ENCODE peak calls at places on chromosomes 6 and 20, in eight cellular contexts. One of them, this sample, is unnamed.

GRCh38 chr6:87407531-87407895 is 259 bp upstream of the CFAP206 start:
- DNase-seq in fibroblast of the aortic adventitia: peak
- DNase-seq in Panc1: peak
- DNase-seq in GM10248: peak
- DNase-seq in osteocyte: no peak
- DNase-seq in hepatocyte: peak
- DNase-seq in tibial nerve: no peak
- DNase-seq in cardiac fibroblast: peak
- DNase-seq in this sample: no peak

GRCh38 chr6:7112741-7113313 is 5.1 kb downstream of the RREB1 start:
- DNase-seq in fibroblast of the aortic adventitia: no peak
- DNase-seq in Panc1: no peak
- DNase-seq in GM10248: no peak
- DNase-seq in osteocyte: peak
- DNase-seq in hepatocyte: peak
- DNase-seq in tibial nerve: no peak
- DNase-seq in cardiac fibroblast: no peak
- DNase-seq in this sample: no peak

GRCh38 chr6:143136647-143137046 is 76.0 kb downstream of the AIG1 start:
- DNase-seq in fibroblast of the aortic adventitia: no peak
- DNase-seq in Panc1: no peak
- DNase-seq in GM10248: no peak
- DNase-seq in osteocyte: no peak
- DNase-seq in hepatocyte: no peak
- DNase-seq in tibial nerve: no peak
- DNase-seq in cardiac fibroblast: no peak
- DNase-seq in this sample: no peak

GRCh38 chr6:165439928-165440554 is 130.6 kb upstream of the C6orf118 start:
- DNase-seq in fibroblast of the aortic adventitia: peak
- DNase-seq in Panc1: peak
- DNase-seq in GM10248: peak
- DNase-seq in osteocyte: no peak
- DNase-seq in hepatocyte: peak
- DNase-seq in tibial nerve: no peak
- DNase-seq in cardiac fibroblast: peak
- DNase-seq in this sample: no peak

GRCh38 chr20:20360464-20360863 is 7.4 kb upstream of the INSM1 start:
- DNase-seq in fibroblast of the aortic adventitia: peak
- DNase-seq in Panc1: peak
- DNase-seq in GM10248: peak
- DNase-seq in osteocyte: no peak
- DNase-seq in hepatocyte: peak
- DNase-seq in tibial nerve: no peak
- DNase-seq in cardiac fibroblast: peak
- DNase-seq in this sample: peak

GRCh38 chr6:163955131-163955530 is 540.6 kb downstream of the QKI start:
- DNase-seq in fibroblast of the aortic adventitia: no peak
- DNase-seq in Panc1: no peak
- DNase-seq in GM10248: no peak
- DNase-seq in osteocyte: no peak
- DNase-seq in hepatocyte: no peak
- DNase-seq in tibial nerve: no peak
- DNase-seq in cardiac fibroblast: no peak
- DNase-seq in this sample: no peak

GRCh38 chr6:33826537-33826936 is 22.7 kb upstream of the MLN start:
- DNase-seq in fibroblast of the aortic adventitia: no peak
- DNase-seq in Panc1: no peak
- DNase-seq in GM10248: no peak
- DNase-seq in osteocyte: no peak
- DNase-seq in hepatocyte: no peak
- DNase-seq in tibial nerve: no peak
- DNase-seq in cardiac fibroblast: no peak
- DNase-seq in this sample: no peak

GRCh38 chr6:114170372-114170771 is 172.5 kb downstream of the HS3ST5 start:
- DNase-seq in fibroblast of the aortic adventitia: no peak
- DNase-seq in Panc1: no peak
- DNase-seq in GM10248: no peak
- DNase-seq in osteocyte: no peak
- DNase-seq in hepatocyte: no peak
- DNase-seq in tibial nerve: no peak
- DNase-seq in cardiac fibroblast: no peak
- DNase-seq in this sample: no peak

GRCh38 chr20:50788868-50789125 is 6.1 kb upstream of the BCAS4 start:
- DNase-seq in fibroblast of the aortic adventitia: peak
- DNase-seq in Panc1: no peak
- DNase-seq in GM10248: no peak
- DNase-seq in osteocyte: no peak
- DNase-seq in hepatocyte: no peak
- DNase-seq in tibial nerve: no peak
- DNase-seq in cardiac fibroblast: no peak
- DNase-seq in this sample: no peak

GRCh38 chr6:123655520-123656306 is 19.0 kb upstream of the TRDN start:
- DNase-seq in fibroblast of the aortic adventitia: peak
- DNase-seq in Panc1: no peak
- DNase-seq in GM10248: no peak
- DNase-seq in osteocyte: no peak
- DNase-seq in hepatocyte: no peak
- DNase-seq in tibial nerve: no peak
- DNase-seq in cardiac fibroblast: no peak
- DNase-seq in this sample: no peak

GRCh38 chr6:51753635-51754034 is 333.8 kb downstream of the PKHD1 start:
- DNase-seq in fibroblast of the aortic adventitia: no peak
- DNase-seq in Panc1: no peak
- DNase-seq in GM10248: peak
- DNase-seq in osteocyte: no peak
- DNase-seq in hepatocyte: peak
- DNase-seq in tibial nerve: no peak
- DNase-seq in cardiac fibroblast: no peak
- DNase-seq in this sample: peak
- TF ChIP-seq CTCF in fibroblast of the aortic adventitia: no peak
- TF ChIP-seq CTCF in Panc1: peak
- TF ChIP-seq CTCF in GM10248: peak
- TF ChIP-seq CTCF in osteocyte: peak
- TF ChIP-seq CTCF in hepatocyte: peak
- TF ChIP-seq CTCF in tibial nerve: no peak
- TF ChIP-seq CTCF in cardiac fibroblast: no peak
- TF ChIP-seq CTCF in this sample: peak

GRCh38 chr6:8219352-8219943 is 117.1 kb upstream of the EEF1E1 start:
- DNase-seq in fibroblast of the aortic adventitia: peak
- DNase-seq in Panc1: peak
- DNase-seq in GM10248: peak
- DNase-seq in osteocyte: no peak
- DNase-seq in hepatocyte: peak
- DNase-seq in tibial nerve: no peak
- DNase-seq in cardiac fibroblast: peak
- DNase-seq in this sample: peak
- TF ChIP-seq CTCF in fibroblast of the aortic adventitia: peak
- TF ChIP-seq CTCF in Panc1: peak
- TF ChIP-seq CTCF in GM10248: peak
- TF ChIP-seq CTCF in osteocyte: peak
- TF ChIP-seq CTCF in hepatocyte: peak
- TF ChIP-seq CTCF in tibial nerve: peak
- TF ChIP-seq CTCF in cardiac fibroblast: peak
- TF ChIP-seq CTCF in this sample: peak

GRCh38 chr20:25197173-25197869 is 1.8 kb downstream of the ENTPD6 start:
- DNase-seq in fibroblast of the aortic adventitia: no peak
- DNase-seq in Panc1: no peak
- DNase-seq in GM10248: peak
- DNase-seq in osteocyte: no peak
- DNase-seq in hepatocyte: no peak
- DNase-seq in tibial nerve: no peak
- DNase-seq in cardiac fibroblast: no peak
- DNase-seq in this sample: no peak

GRCh38 chr20:25195962-25196700 is 619 bp downstream of the ENTPD6 start:
- DNase-seq in fibroblast of the aortic adventitia: no peak
- DNase-seq in Panc1: no peak
- DNase-seq in GM10248: no peak
- DNase-seq in osteocyte: peak
- DNase-seq in hepatocyte: peak
- DNase-seq in tibial nerve: no peak
- DNase-seq in cardiac fibroblast: peak
- DNase-seq in this sample: peak

GRCh38 chr20:25194333-25194972 is 1.1 kb upstream of the ENTPD6 start:
- DNase-seq in fibroblast of the aortic adventitia: no peak
- DNase-seq in Panc1: no peak
- DNase-seq in GM10248: peak
- DNase-seq in osteocyte: no peak
- DNase-seq in hepatocyte: no peak
- DNase-seq in tibial nerve: no peak
- DNase-seq in cardiac fibroblast: no peak
- DNase-seq in this sample: no peak

GRCh38 chr20:25196701-25197120 is 1.2 kb downstream of the ENTPD6 start:
- DNase-seq in fibroblast of the aortic adventitia: no peak
- DNase-seq in Panc1: no peak
- DNase-seq in GM10248: peak
- DNase-seq in osteocyte: no peak
- DNase-seq in hepatocyte: no peak
- DNase-seq in tibial nerve: no peak
- DNase-seq in cardiac fibroblast: no peak
- DNase-seq in this sample: no peak

GRCh38 chr20:25195014-25195961 is at the start of gene ENTPD6:
- DNase-seq in fibroblast of the aortic adventitia: peak
- DNase-seq in Panc1: peak
- DNase-seq in GM10248: peak
- DNase-seq in osteocyte: peak
- DNase-seq in hepatocyte: peak
- DNase-seq in tibial nerve: peak
- DNase-seq in cardiac fibroblast: peak
- DNase-seq in this sample: peak
- TF ChIP-seq CTCF in fibroblast of the aortic adventitia: peak
- TF ChIP-seq CTCF in Panc1: peak
- TF ChIP-seq CTCF in GM10248: no peak
- TF ChIP-seq CTCF in osteocyte: peak
- TF ChIP-seq CTCF in hepatocyte: peak
- TF ChIP-seq CTCF in tibial nerve: peak
- TF ChIP-seq CTCF in cardiac fibroblast: peak
- TF ChIP-seq CTCF in this sample: no peak

DNA sequence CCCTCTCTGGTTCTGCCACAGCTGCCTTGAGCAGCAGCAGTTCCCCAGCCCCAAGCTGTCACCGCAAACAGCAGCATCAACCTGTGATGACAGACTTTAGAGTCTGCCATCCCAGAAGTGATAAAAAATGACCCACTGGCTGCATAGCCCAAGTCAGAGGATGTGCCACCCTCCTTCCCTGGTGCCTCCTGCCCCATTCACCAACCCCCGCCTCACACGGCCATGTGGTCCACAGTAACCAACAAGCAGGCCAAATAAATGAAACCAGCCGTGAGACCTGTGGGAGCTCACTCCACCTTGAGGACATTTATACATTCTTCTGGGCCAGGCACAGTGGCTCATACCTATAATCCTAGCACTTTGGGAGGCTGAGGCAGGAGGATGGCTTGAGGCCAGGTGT is 98.2 kb downstream of the PRND start:
- DNase-seq in fibroblast of the aortic adventitia: no peak
- DNase-seq in Panc1: no peak
- DNase-seq in GM10248: no peak
- DNase-seq in osteocyte: no peak
- DNase-seq in hepatocyte: no peak
- DNase-seq in tibial nerve: no peak
- DNase-seq in cardiac fibroblast: no peak
- DNase-seq in this sample: no peak
- TF ChIP-seq CTCF in fibroblast of the aortic adventitia: no peak
- TF ChIP-seq CTCF in Panc1: no peak
- TF ChIP-seq CTCF in GM10248: no peak
- TF ChIP-seq CTCF in osteocyte: no peak
- TF ChIP-seq CTCF in hepatocyte: no peak
- TF ChIP-seq CTCF in tibial nerve: no peak
- TF ChIP-seq CTCF in cardiac fibroblast: no peak
- TF ChIP-seq CTCF in this sample: no peak

DNA sequence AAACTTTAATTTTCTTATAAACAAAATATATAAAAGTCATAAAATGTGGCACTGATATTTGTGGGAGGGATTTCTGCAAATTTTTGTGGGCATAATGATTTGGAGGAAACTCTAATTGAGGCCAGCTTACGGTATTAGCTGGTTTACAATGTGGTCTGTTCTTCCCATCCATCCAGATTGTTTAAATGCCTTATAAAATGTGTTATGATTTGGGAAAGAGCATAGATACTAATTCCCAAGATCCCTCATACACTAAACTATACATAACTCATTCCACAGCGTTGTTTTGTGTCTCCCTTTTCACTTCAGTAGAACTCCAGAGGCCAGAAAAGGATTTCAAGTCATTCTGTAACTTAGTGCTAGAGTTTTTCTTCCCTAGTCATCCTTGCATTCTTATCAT is 292.6 kb upstream of the NT5E start:
- DNase-seq in fibroblast of the aortic adventitia: no peak
- DNase-seq in Panc1: no peak
- DNase-seq in GM10248: no peak
- DNase-seq in osteocyte: no peak
- DNase-seq in hepatocyte: no peak
- DNase-seq in tibial nerve: no peak
- DNase-seq in cardiac fibroblast: no peak
- DNase-seq in this sample: no peak
- TF ChIP-seq CTCF in fibroblast of the aortic adventitia: no peak
- TF ChIP-seq CTCF in Panc1: no peak
- TF ChIP-seq CTCF in GM10248: no peak
- TF ChIP-seq CTCF in osteocyte: no peak
- TF ChIP-seq CTCF in hepatocyte: no peak
- TF ChIP-seq CTCF in tibial nerve: no peak
- TF ChIP-seq CTCF in cardiac fibroblast: no peak
- TF ChIP-seq CTCF in this sample: no peak

GRCh38 chr6:31476515-31477139 is 21.3 kb upstream of the MICB start:
- DNase-seq in fibroblast of the aortic adventitia: no peak
- DNase-seq in Panc1: no peak
- DNase-seq in GM10248: no peak
- DNase-seq in osteocyte: no peak
- DNase-seq in hepatocyte: no peak
- DNase-seq in tibial nerve: no peak
- DNase-seq in cardiac fibroblast: no peak
- DNase-seq in this sample: no peak
- TF ChIP-seq CTCF in fibroblast of the aortic adventitia: no peak
- TF ChIP-seq CTCF in Panc1: no peak
- TF ChIP-seq CTCF in GM10248: peak
- TF ChIP-seq CTCF in osteocyte: no peak
- TF ChIP-seq CTCF in hepatocyte: no peak
- TF ChIP-seq CTCF in tibial nerve: no peak
- TF ChIP-seq CTCF in cardiac fibroblast: no peak
- TF ChIP-seq CTCF in this sample: no peak